ENCODE peak calls at places on chromosomes 12 and 14, in seven cellular contexts. J is GM23248; X is CD8-positive, alpha-beta memory T cell; K is lung; Q is fibroblast of lung; D is HL-60; T is right cardiac atrium. S is an unnamed sample.

GRCh38 chr12:4223273-4223855 is 50.2 kb upstream of the CCND2 start:
- DNase-seq in J (no peak), X (no peak), K (no peak), Q (no peak), D (no peak), T (no peak), S (no peak)

GRCh38 chr14:103402700-103403099 is 17.5 kb downstream of the MARK3 start:
- DNase-seq in J (peak), X (no peak), K (no peak), Q (peak), D (no peak), T (no peak), S (peak)

GRCh38 chr12:130482448-130482847 is 144.8 kb downstream of the PIWIL1 start:
- DNase-seq in J (no peak), X (no peak), K (no peak), Q (no peak), D (no peak), T (no peak), S (no peak)

GRCh38 chr12:124686001-124686884 is 118.8 kb upstream of the NCOR2 start:
- DNase-seq in J (peak), X (no peak), K (no peak), Q (peak), D (no peak), T (no peak), S (no peak)

GRCh38 chr14:44963775-44964380 is 1.9 kb downstream of the TOGARAM1 start:
- DNase-seq in J (peak), X (no peak), K (no peak), Q (peak), D (peak), T (no peak), S (no peak)

GRCh38 chr14:55780156-55780946 is 200.3 kb downstream of the KTN1 start:
- DNase-seq in J (peak), X (no peak), K (peak), Q (peak), D (no peak), T (peak), S (peak)

GRCh38 chr14:78446807-78447206 is 276.6 kb downstream of the NRXN3 start:
- DNase-seq in J (peak), X (no peak), K (no peak), Q (no peak), D (no peak), T (no peak), S (peak)

GRCh38 chr12:12721251-12721689 is 4.1 kb downstream of the CDKN1B start:
- DNase-seq in J (peak), X (no peak), K (no peak), Q (no peak), D (no peak), T (no peak), S (peak)

DNA sequence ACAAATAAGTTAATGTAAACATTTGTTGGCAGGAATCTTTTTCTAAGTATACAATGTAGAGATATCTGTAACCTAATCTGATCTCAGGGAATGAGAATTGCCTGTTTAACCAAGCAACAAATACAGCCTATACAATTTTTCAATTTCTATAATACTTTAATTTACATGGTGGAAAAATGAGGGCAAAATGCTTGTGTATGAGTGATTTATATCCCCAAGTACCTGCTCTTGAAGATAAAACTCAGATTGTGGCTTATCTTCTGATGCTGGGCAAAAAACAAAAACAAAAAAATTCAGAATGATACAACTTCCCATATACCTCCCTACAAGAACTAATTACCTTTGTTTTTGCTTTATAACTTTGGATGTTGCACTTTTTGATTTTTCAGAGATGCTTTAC is 2.2 kb downstream of the CNOT2 start:
- DNase-seq in J (no peak), X (no peak), K (no peak), Q (no peak), D (no peak), T (no peak), S (no peak)
- H3K4me3 ChIP-seq in J (peak), X (no peak), K (no peak), Q (no peak), D (no peak), T (no peak), S (no peak)

DNA sequence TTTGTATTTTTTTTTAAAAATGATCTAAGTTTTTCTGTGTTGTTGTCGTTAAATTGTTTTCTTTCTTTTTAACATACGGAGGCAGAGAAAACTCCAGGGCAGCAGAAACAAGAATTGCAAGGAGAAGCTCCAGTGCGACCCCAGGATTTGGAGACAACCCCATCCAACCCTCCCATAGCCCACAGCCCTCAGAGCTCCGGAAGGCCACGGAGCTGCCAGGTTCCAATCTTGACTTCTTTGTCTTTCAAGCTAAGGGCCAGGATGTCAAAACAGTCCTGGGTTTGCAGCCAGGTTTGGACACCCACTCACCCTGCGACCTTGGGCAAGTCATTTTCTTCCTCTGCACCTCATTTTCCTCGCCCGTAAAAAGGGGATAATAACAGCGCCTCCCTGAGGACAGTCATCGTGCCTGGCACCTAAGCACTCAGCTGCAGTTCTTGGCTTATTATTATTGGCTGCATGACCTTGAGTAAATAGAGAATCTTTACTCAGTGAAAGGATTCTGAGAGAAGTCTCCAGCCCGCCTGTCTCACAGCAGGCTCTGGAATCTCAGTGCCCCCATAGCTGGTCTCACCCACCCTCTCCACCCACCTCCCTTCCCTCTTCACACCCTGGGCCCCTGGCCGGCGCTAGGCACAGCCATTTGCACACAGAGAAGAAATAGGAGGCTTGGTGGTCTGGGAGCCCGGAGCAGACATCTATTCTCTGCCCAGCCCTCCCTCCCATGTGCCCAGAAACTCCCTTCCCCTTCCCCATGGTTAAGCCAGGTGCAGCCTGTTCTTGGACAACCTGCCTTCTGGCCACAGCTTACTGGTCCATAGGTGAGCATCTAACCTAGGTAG is 79.4 kb upstream of the BCL11B start:
- DNase-seq in J (peak), X (no peak), K (no peak), Q (no peak), D (no peak), T (no peak), S (peak)
- H3K4me3 ChIP-seq in J (no peak), X (no peak), K (no peak), Q (no peak), D (no peak), T (no peak), S (no peak)

GRCh38 chr12:25997401-25997973 is 39.0 kb downstream of the RASSF8 start:
- DNase-seq in J (peak), X (no peak), K (no peak), Q (peak), D (no peak), T (no peak), S (peak)

GRCh38 chr12:25996677-25997076 is 38.2 kb downstream of the RASSF8 start:
- DNase-seq in J (peak), X (no peak), K (no peak), Q (no peak), D (no peak), T (no peak), S (no peak)

GRCh38 chr12:25995906-25996305 is 37.4 kb downstream of the RASSF8 start:
- DNase-seq in J (peak), X (no peak), K (no peak), Q (peak), D (no peak), T (no peak), S (peak)

GRCh38 chr12:25994252-25994651 is 35.8 kb downstream of the RASSF8 start:
- DNase-seq in J (peak), X (no peak), K (no peak), Q (peak), D (no peak), T (no peak), S (peak)

DNA sequence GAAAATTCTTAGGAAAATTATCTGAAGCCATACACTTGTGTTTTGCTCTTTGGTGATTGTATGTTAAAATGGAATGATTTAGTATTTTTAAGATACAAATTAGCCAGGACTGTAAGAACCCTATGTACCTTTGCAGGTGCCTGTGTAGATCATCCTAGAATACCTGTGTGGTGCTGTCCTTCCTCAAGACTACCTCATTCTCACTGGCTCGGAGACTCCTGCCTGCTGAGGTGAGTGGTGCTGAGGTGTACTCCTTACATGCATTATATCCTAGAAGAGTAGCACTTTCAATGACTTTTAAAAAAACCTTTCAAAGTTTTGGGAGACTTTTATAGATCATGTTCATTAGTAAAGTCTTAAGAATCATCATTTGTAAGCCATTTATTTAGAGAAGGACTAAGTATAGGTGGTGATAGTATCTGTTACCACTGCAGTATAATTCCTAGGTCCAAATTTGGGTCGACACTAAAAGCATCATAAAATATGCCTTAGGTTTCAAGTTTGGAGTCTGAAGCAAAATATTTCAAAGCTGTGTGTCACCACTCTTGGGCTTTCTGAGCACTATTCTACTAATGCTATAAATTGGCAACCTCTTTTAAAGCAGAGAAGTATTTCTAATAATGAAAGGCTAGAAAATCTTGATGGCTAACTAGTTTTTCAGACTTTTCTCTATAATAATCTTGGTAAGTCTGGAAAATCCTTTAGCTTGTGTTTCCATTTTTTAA is 36.6 kb downstream of the RASSF8 start:
- DNase-seq in J (peak), X (no peak), K (no peak), Q (no peak), D (no peak), T (no peak), S (no peak)
- H3K4me3 ChIP-seq in J (peak), X (no peak), K (no peak), Q (no peak), D (no peak), T (no peak), S (no peak)

DNA sequence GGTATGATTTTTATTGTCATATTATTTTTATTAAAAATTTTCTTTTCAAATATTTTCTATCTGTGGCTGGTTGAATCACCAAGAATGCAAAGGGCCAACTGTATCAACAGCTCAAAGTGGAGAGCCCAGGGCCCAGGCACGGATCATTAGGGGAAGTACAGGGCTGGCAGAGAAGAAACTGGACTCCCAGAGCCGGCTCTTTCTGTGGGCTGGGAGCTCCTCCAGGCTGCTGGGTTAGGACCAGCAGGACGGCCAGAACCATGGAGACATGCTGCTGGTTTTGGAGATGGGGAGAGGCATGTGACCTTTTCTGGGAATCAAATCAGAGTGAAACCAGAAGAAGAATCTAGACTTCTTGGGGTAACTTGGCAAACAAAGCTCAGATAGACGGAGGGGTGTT is 220.5 kb downstream of the CACNA1C start:
- DNase-seq in J (peak), X (no peak), K (no peak), Q (peak), D (no peak), T (peak), S (peak)
- H3K4me3 ChIP-seq in J (no peak), X (no peak), K (no peak), Q (no peak), D (no peak), T (no peak), S (no peak)

DNA sequence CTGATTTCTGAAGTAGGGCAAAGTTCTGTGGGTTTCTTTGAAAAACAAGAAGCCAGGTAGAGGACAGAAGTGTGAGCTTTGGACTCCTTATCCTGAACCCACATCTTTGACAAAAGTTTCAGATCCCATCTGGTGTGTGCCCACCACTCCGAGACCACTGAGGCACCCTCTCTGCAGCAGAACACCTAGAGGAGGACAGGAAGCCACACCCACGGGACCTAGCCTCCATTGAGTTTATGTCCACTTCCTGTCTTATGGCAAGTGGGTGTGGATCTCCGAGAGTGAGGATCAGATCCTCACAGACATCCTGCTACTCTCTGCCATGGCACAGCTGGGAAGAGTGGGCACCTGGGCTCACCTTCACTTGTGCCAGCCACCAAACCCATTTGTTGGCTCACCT is 16.8 kb upstream of the OR6S1 start:
- DNase-seq in J (no peak), X (no peak), K (no peak), Q (no peak), D (no peak), T (no peak), S (no peak)
- H3K4me3 ChIP-seq in J (no peak), X (no peak), K (no peak), Q (no peak), D (no peak), T (no peak), S (no peak)

DNA sequence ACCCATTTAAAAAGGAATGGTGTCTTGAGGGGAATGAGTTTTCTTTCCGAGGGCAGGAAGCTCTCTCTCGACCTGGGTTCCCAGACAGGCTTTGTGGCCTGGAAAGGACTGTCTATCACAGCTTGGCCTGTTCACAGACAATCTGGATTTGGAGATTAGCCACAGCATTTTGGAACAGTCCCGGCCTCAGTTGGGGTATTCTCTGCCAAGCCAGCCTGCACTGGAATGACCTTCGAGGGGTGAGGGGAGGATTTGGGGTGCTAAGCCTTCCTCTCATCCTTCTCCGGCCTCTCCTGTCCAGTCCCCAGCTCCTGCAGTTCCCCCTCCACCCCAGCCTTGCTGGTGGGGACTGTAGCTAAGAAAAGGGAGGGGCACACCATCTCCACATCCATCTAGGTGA is 13.0 kb downstream of the TBX5 start:
- DNase-seq in J (no peak), X (no peak), K (no peak), Q (no peak), D (no peak), T (no peak), S (no peak)
- H3K4me3 ChIP-seq in J (no peak), X (no peak), K (no peak), Q (no peak), D (no peak), T (no peak), S (no peak)

S was measured in choroid plexus epithelial cell.